ENCODE peak calls at places on chromosomes 12 and 14, in four cellular contexts. R is esophagus squamous epithelium, G is spleen, B is astrocyte. A is an unnamed sample. For H3K4me1, the result is how much of the 10 kb centered on the place peaks cover.

GRCh38 chr12:51631591-51631990 is 40.6 kb downstream of the SCN8A start:
- DNase-seq in G (no peak), B (peak), R (no peak), A (no peak)

GRCh38 chr14:69360438-69361108 is 37.5 kb downstream of the ERH start:
- DNase-seq in B (no peak), R (no peak), G (no peak), A (no peak)

GRCh38 chr14:92950773-92951172 is 27.8 kb downstream of the CHGA start:
- DNase-seq in B (no peak), R (no peak), G (no peak), A (no peak)

GRCh38 chr12:75439048-75439447 is 41.5 kb upstream of the GLIPR1 start:
- DNase-seq in B (peak), R (no peak), G (no peak), A (no peak)

GRCh38 chr12:131112016-131112415 is 158.3 kb downstream of the ADGRD1 start:
- DNase-seq in B (no peak), G (no peak), R (no peak), A (no peak)

GRCh38 chr12:1918081-1918874 is at the start of gene CACNA2D4:
- DNase-seq in G (peak), B (no peak), R (no peak), A (no peak)

GRCh38 chr14:34722723-34723545 is 8.5 kb upstream of the CFL2 start:
- DNase-seq in B (no peak), G (no peak), R (no peak), A (no peak)

GRCh38 chr12:124764870-124765570 is 98.6 kb downstream of the SCARB1 start:
- DNase-seq in R (no peak), B (peak), G (no peak), A (no peak)

GRCh38 chr14:76343386-76343785 is 32.6 kb upstream of the ESRRB start:
- DNase-seq in G (no peak), B (no peak), R (no peak), A (no peak)

GRCh38 chr12:95601626-95602025 is 50.4 kb upstream of the USP44 start:
- DNase-seq in B (peak), G (no peak), R (no peak), A (no peak)

GRCh38 chr14:70871863-70872677 is 35.2 kb upstream of the PCNX1 start:
- DNase-seq in G (no peak), B (no peak), R (no peak), A (no peak)

GRCh38 chr14:105065280-105066228 is at the start of gene GPR132:
- DNase-seq in G (peak), B (peak), R (peak), A (peak)

GRCh38 chr12:12047682-12048081 is 23.1 kb upstream of the BCL2L14 start:
- DNase-seq in B (no peak), R (no peak), G (no peak), A (no peak)

GRCh38 chr14:90758959-90759358 is 57.3 kb downstream of the TTC7B start:
- DNase-seq in G (peak), B (no peak), R (no peak), A (no peak)

GRCh38 chr12:23534196-23534595 is 415.3 kb downstream of the SOX5 start:
- DNase-seq in R (no peak), B (no peak), G (peak), A (no peak)
- H3K4me1 ChIP-seq in R (under half), B (under half), G (under half), A (under half)

GRCh38 chr14:52741865-52742264 is 11.9 kb downstream of the STYX start:
- DNase-seq in R (no peak), G (no peak), B (no peak), A (no peak)
- H3K4me1 ChIP-seq in R (under half), G (under half), B (under half), A (under half)

GRCh38 chr14:61480704-61481285 is 159.4 kb downstream of the PRKCH start:
- DNase-seq in B (no peak), G (no peak), R (no peak), A (no peak)

GRCh38 chr14:61482348-61483206 is 161.2 kb downstream of the PRKCH start:
- DNase-seq in G (no peak), B (no peak), R (no peak), A (no peak)

GRCh38 chr14:61478971-61479473 is 157.6 kb downstream of the PRKCH start:
- DNase-seq in R (no peak), G (no peak), B (no peak), A (no peak)

GRCh38 chr14:61477845-61478438 is 156.6 kb downstream of the PRKCH start:
- DNase-seq in G (peak), B (no peak), R (no peak), A (no peak)

DNA sequence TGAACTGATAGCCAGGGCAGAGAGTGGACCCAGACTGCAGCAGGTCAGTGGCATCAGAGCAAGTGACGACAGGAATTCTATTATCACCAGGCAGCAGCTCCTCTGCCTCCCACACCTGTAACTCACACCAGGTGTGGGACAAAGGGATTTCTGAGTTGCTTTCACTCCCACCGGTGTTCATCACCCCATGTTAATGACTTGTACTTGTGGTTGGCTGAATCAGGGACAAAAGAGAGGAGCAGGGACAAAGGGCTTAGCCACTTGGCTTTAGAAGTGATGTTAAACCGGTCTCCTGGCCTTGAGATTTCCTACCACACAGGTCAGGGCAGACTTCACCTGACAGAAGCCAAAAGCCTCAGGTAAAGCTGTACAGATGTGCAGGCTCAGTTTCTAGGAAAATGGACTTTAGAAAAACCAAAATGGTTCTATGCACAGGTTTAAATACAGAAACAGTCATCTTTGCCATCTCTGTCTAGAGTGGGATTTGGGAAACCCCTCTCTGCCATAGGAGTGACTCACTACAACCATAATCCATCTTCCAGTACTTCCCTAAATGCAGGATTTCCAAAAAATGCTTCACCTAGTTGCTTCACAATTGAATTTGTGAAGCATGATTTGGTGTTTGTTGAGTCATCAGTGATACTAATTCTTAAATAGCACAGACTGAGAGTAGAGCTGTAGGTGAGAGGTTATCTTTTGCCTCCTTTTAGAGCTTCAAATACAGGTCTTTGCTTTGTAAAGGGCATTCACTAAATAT is 158.5 kb downstream of the PRKCH start:
- DNase-seq in B (peak), R (no peak), G (no peak), A (no peak)
- H3K4me1 ChIP-seq in B (under half), R (half or more), G (half or more), A (under half)

DNA sequence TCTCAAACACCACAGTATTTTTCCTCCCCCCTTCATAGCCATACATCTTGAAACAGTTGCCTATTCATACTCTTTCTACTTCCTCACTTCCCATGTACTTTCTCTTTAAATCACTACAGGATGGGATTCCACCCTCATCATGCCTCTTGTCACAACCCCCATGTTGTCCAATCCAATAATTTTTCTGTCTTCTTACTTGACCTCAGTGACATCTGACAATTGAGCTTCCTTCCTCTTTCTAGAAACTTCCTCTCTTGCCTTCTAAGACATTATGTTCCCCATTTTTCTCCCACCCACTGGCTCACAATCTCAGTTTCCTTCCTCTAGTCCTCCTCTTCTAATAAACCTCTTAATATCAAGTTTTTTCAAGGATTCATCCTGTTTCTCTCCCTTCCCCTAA is 5.3 kb downstream of the C2CD5 start:
- DNase-seq in B (no peak), G (no peak), R (no peak), A (no peak)
- H3K4me1 ChIP-seq in B (under half), G (under half), R (half or more), A (under half)

GRCh38 chr12:42482086-42482819 is 107.3 kb downstream of the PRICKLE1 start:
- DNase-seq in B (peak), R (no peak), G (no peak), A (no peak)

GRCh38 chr12:42481368-42481767 is 108.2 kb downstream of the PRICKLE1 start:
- DNase-seq in B (no peak), G (no peak), R (no peak), A (no peak)

GRCh38 chr12:42474391-42474790 is 115.2 kb downstream of the PRICKLE1 start:
- DNase-seq in G (no peak), R (no peak), B (peak), A (no peak)

GRCh38 chr12:42475055-42475454 is 114.5 kb downstream of the PRICKLE1 start:
- DNase-seq in B (no peak), G (no peak), R (no peak), A (no peak)

DNA sequence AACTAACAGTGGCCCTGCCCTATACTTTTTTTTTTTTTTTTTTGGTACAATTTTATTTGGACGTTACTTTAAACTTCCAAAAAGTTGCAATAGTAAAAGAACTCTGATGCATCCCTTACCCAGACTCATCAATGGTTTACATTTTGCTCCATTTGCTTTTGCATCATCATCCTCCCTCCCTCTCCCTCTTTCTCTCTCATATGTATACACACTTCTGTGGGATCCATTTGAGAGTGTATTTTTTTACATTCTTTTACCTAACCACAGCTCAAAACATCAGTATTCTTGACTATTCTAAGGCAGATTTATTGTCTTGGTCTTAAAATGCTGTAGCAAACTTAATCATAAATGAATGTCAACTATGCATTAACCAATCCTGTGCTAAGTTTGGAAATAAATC is 111.6 kb downstream of the PRICKLE1 start:
- DNase-seq in R (no peak), G (no peak), B (peak), A (no peak)
- H3K4me1 ChIP-seq in R (under half), G (under half), B (under half), A (under half)

GRCh38 chr12:3099146-3099545 is 22.0 kb downstream of the TSPAN9 start:
- DNase-seq in G (no peak), B (no peak), R (no peak), A (no peak)

GRCh38 chr12:3103806-3104205 is 26.6 kb downstream of the TSPAN9 start:
- DNase-seq in B (no peak), G (no peak), R (no peak), A (no peak)

GRCh38 chr12:3098436-3098835 is 21.3 kb downstream of the TSPAN9 start:
- DNase-seq in B (no peak), R (no peak), G (no peak), A (no peak)

GRCh38 chr12:3102721-3103410 is 25.7 kb downstream of the TSPAN9 start:
- DNase-seq in G (no peak), R (no peak), B (no peak), A (no peak)

DNA sequence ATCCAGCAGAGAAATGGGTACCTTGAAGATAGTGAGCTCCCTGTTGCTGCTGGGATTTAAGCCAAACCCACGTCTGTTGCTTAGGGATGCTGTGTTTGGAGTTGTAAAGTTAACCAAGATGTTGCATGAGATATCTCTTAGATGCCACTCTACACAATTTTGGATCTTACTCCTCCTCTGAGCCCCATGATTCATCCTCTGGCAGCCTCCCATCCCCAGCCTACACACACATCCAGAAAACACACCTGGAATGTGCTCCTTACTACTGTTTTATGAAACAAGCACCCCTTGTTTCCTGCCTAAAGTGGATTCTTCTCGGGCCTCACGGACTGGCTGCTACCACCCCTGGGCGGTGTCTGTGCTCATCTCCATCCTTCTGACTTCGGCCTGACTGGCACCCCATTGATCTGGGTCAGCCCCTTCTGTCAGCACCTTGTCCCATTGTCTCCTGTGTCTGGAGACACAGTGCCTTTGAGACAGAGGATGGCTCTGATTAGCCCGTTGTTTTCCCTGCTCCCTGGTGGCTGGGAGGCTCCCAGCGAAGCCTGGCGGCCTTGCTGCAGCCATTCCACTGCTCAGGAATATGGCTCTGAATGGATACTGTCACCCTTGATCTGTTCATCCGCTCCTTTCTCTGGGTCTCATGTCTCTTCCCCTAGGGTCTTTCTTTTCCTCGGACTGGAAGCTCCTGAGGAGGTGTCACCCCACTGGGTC is 24.3 kb downstream of the TSPAN9 start:
- DNase-seq in B (peak), G (no peak), R (no peak), A (no peak)
- H3K4me1 ChIP-seq in B (under half), G (under half), R (half or more), A (under half)

A was measured in RWPE2.